ENCODE peak calls at places on chromosomes 7 and 10, in nine cellular contexts. F is brain microvascular endothelial cell, G is ovary, T is upper lobe of right lung, K is left ventricle myocardium inferior, L is BJ, M is PC-3, C is GM23338, D is H1. P is an unnamed sample.

GRCh38 chr10:13158401-13158800 is 3.0 kb upstream of the MCM10 start:
- DNase-seq in F (no peak), G (no peak), T (no peak), K (no peak), L (no peak), M (no peak), C (no peak), D (no peak), P (no peak)

GRCh38 chr7:101302641-101303101 is 18.9 kb downstream of the IFT22 start:
- DNase-seq in F (no peak), G (no peak), T (no peak), K (no peak), L (no peak), M (no peak), C (peak; percentile 94), D (no peak), P (no peak)

GRCh38 chr7:19095461-19095860 is 22.0 kb downstream of the TWIST1 start:
- DNase-seq in F (no peak), G (no peak), T (no peak), K (no peak), L (no peak), M (no peak), C (no peak), D (no peak), P (no peak)

GRCh38 chr10:62853710-62854109 is 37.5 kb upstream of the EGR2 start:
- DNase-seq in F (no peak), G (no peak), T (no peak), K (no peak), L (no peak), M (no peak), C (peak; percentile 2), D (no peak), P (no peak)

GRCh38 chr7:23696916-23697441 is 13.0 kb upstream of the STK31 start:
- DNase-seq in F (peak; percentile 59), G (no peak), T (peak; percentile 78), K (peak; percentile 28), L (no peak), M (peak; percentile 68), C (peak; percentile 91), D (peak; percentile 67), P (peak; percentile 87)

GRCh38 chr10:126006906-126007305 is 110.5 kb downstream of the FANK1 start:
- DNase-seq in F (no peak), G (no peak), T (no peak), K (no peak), L (no peak), M (peak; percentile 85), C (no peak), D (no peak), P (no peak)

GRCh38 chr7:23759556-23760391 is 49.8 kb downstream of the STK31 start:
- DNase-seq in F (peak; percentile 16), G (no peak), T (no peak), K (no peak), L (no peak), M (peak; percentile 86), C (no peak), D (no peak), P (peak; percentile 73)

GRCh38 chr10:14834588-14834987 is 3.2 kb downstream of the CDNF start:
- DNase-seq in F (no peak), G (no peak), T (no peak), K (no peak), L (no peak), M (no peak), C (peak; percentile 43), D (no peak), P (no peak)

GRCh38 chr10:6297951-6298381 is 95.2 kb downstream of the PFKFB3 start:
- DNase-seq in F (no peak), G (no peak), T (no peak), K (no peak), L (no peak), M (peak; percentile 36), C (no peak), D (no peak), P (no peak)

GRCh38 chr10:74898201-74898976 is 72.0 kb downstream of the KAT6B start:
- DNase-seq in F (no peak), G (no peak), T (no peak), K (no peak), L (no peak), M (peak; percentile 96), C (no peak), D (no peak), P (no peak)

GRCh38 chr10:3235996-3236510 is 63.5 kb upstream of the PITRM1 start:
- DNase-seq in F (no peak), G (no peak), T (no peak), K (no peak), L (no peak), M (no peak), C (no peak), D (no peak), P (peak; percentile 16)

GRCh38 chr7:158976468-158976848 is 120.1 kb downstream of the DYNC2I1 start:
- DNase-seq in F (no peak), G (no peak), T (no peak), K (no peak), L (no peak), M (no peak), C (no peak), D (no peak), P (peak; percentile 58)

GRCh38 chr7:23207029-23207428 is 25.2 kb downstream of the NUP42 start:
- DNase-seq in F (no peak), G (no peak), T (no peak), K (no peak), L (no peak), M (no peak), C (no peak), D (no peak), P (no peak)

GRCh38 chr10:8511026-8511425 is 456.5 kb downstream of the GATA3 start:
- DNase-seq in F (no peak), G (no peak), T (no peak), K (no peak), L (no peak), M (no peak), C (peak; percentile 54), D (no peak), P (no peak)

GRCh38 chr10:47296941-47297340 is 3.1 kb upstream of the GDF10 start:
- DNase-seq in F (no peak), G (no peak), T (no peak), K (no peak), L (no peak), M (no peak), C (no peak), D (no peak), P (no peak)
- H3K27me3 ChIP-seq in F (peaks cover 26% of the 10 kb centered on the region), G (no peaks in the 10 kb centered on the region), T (peaks cover 23% of the 10 kb centered on the region), K (peaks cover 66% of the 10 kb centered on the region), L (peaks cover 22% of the 10 kb centered on the region), M (peaks cover 60% of the 10 kb centered on the region), C (peaks cover 34% of the 10 kb centered on the region), D (peaks cover 4% of the 10 kb centered on the region), P (no peaks in the 10 kb centered on the region)

GRCh38 chr10:117163954-117164292 is 25.9 kb upstream of the VAX1 start:
- DNase-seq in F (no peak), G (no peak), T (no peak), K (no peak), L (no peak), M (no peak), C (no peak), D (no peak), P (no peak)

GRCh38 chr10:117161386-117162033 is 23.4 kb upstream of the VAX1 start:
- DNase-seq in F (no peak), G (no peak), T (no peak), K (no peak), L (no peak), M (no peak), C (no peak), D (no peak), P (no peak)

GRCh38 chr10:117164878-117165556 is 26.9 kb upstream of the VAX1 start:
- DNase-seq in F (no peak), G (no peak), T (no peak), K (no peak), L (no peak), M (no peak), C (no peak), D (no peak), P (no peak)

GRCh38 chr10:117162093-117163021 is 24.3 kb upstream of the VAX1 start:
- DNase-seq in F (no peak), G (no peak), T (no peak), K (no peak), L (no peak), M (no peak), C (peak; percentile 81), D (no peak), P (no peak)

GRCh38 chr10:117163061-117163953 is 25.2 kb upstream of the VAX1 start:
- DNase-seq in F (no peak), G (no peak), T (no peak), K (no peak), L (no peak), M (no peak), C (peak; percentile 81), D (no peak), P (peak; percentile 21)
- H3K4me3 ChIP-seq in F (no peak overlapping the region), G (no peak overlapping the region), T (peak overlapping the region; percentile 3), K (peak overlapping the region; percentile 45), L (peak overlapping the region; percentile 12), M (no peak overlapping the region), C (peak overlapping the region; percentile 54), D (peak overlapping the region; percentile 39), P (peak overlapping the region; percentile 26)

DNA sequence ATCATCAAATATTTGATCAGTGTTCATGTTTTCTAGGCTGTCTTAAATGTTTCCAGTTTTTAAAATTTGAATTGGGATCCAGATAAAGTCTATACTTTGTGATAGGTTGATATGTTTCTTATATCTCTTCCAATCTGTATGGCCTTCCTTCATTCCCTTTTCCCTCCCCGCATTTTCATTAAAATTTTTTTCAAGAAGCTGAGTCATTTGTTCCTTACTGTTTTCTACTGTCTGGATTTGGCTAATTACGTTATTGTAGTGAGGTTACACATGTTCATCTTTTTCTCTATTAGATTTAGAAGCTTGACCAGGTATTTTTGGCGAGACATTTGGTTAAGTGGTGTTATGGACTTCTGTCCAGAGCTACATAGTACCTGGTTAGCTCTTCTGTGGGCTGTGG is 11.2 kb downstream of the GARS1 start:
- DNase-seq in F (no peak), G (no peak), T (no peak), K (no peak), L (no peak), M (no peak), C (no peak), D (no peak), P (no peak)
- H3K36me3 ChIP-seq in F (peaks cover 84% of the 10 kb centered on the region), G (no peaks in the 10 kb centered on the region), T (peaks cover 98% of the 10 kb centered on the region), K (peaks cover 97% of the 10 kb centered on the region), L (peaks cover 13% of the 10 kb centered on the region), M (peaks cover 75% of the 10 kb centered on the region), C (peaks cover 90% of the 10 kb centered on the region), D (peaks cover 23% of the 10 kb centered on the region), P (peaks cover 88% of the 10 kb centered on the region)

DNA sequence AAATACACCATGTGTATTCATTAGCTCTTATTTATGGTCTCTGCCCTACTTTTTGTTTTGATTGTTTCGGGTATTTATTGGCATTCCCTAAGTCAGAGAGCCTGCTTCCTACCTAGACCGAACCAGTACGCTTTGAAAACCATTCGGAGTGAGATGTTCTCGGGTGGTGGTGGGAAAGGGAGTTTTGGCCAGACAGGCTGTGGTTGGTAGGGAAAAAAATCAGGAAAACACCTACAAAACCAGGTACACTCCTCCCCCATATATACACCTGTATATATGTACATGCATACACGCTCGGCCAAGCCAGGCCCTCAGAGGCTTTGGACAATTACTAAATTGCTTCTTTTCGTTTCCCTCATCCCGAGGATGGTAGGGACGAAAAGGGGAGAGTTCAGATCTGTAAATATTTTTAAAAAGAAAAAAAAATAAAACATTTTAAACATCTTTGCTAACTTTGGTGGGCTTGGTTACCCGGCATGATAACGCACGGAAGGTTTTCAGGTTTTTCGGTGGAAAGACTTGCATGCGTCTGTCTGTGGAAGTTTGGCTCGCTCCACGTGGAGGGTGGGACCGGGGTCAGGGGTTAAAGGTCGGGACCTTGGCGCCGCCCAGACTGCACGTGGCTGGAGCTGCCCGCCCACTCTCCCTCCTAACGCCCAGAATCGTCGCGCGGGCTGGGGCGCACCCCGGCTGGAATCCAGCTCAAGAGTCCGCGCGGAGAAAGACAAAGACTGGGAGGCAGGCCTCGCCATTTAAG is 2.5 kb downstream of the HMX2 start:
- DNase-seq in F (no peak), G (no peak), T (no peak), K (no peak), L (no peak), M (no peak), C (no peak), D (no peak), P (no peak)
- H3K27me3 ChIP-seq in F (peaks cover 68% of the 10 kb centered on the region), G (peaks cover 14% of the 10 kb centered on the region), T (peaks cover 82% of the 10 kb centered on the region), K (peaks cover 82% of the 10 kb centered on the region), L (peaks cover 61% of the 10 kb centered on the region), M (no peaks in the 10 kb centered on the region), C (peaks cover 76% of the 10 kb centered on the region), D (peaks cover 51% of the 10 kb centered on the region), P (no peaks in the 10 kb centered on the region)

P was measured in SJCRH30.